ENCODE peak calls at places on chromosomes 2 and 18, in seven cellular contexts. S is BJ; U is CD8-positive, alpha-beta T cell; F is H1; V is body of pancreas; N is cardiac muscle cell; B is neural progenitor cell. A is an unnamed sample.
A peak's percentile ranks its signal among the peaks of the same experiment; 100 is the strongest.

GRCh38 chr18:22043837-22044236 is 125.6 kb upstream of the GATA6 start:
- DNase-seq in S (no peak), U (no peak), F (no peak), V (no peak), N (no peak), B (no peak), A (no peak)

GRCh38 chr2:75716406-75716805 is 5.7 kb upstream of the GCFC2 start:
- DNase-seq in S (no peak), U (no peak), F (no peak), V (no peak), N (peak; percentile 20), B (no peak), A (no peak)

GRCh38 chr18:2168022-2168421 is 403.3 kb downstream of the METTL4 start:
- DNase-seq in S (no peak), U (no peak), F (no peak), V (no peak), N (no peak), B (no peak), A (no peak)

GRCh38 chr2:68418419-68418818 is 48.7 kb downstream of the FBXO48 start:
- DNase-seq in S (no peak), U (no peak), F (no peak), V (no peak), N (no peak), B (no peak), A (no peak)

GRCh38 chr2:227238242-227239237 is 74.1 kb downstream of the COL4A3 start:
- DNase-seq in S (no peak), U (peak; percentile 31), F (peak; percentile 39), V (peak; percentile 82), N (peak; percentile 79), B (peak; percentile 77), A (no peak)

GRCh38 chr2:135820003-135820618 is 16.9 kb downstream of the LCT start:
- DNase-seq in S (no peak), U (peak; percentile 64), F (no peak), V (no peak), N (peak; percentile 21), B (no peak), A (no peak)

GRCh38 chr2:121947681-121948080 is 192.2 kb downstream of the TSN start:
- DNase-seq in S (no peak), U (no peak), F (no peak), V (no peak), N (no peak), B (no peak), A (no peak)

GRCh38 chr2:24893934-24894333 is 26.1 kb downstream of the ADCY3 start:
- DNase-seq in S (no peak), U (no peak), F (no peak), V (no peak), N (no peak), B (no peak), A (no peak)

GRCh38 chr2:27901219-27901618 is 10.7 kb downstream of the BABAM2 start:
- DNase-seq in S (no peak), U (no peak), F (no peak), V (no peak), N (no peak), B (no peak), A (no peak)

GRCh38 chr2:95307878-95308277 is 10.7 kb downstream of the KCNIP3 start:
- DNase-seq in S (no peak), U (no peak), F (no peak), V (no peak), N (no peak), B (no peak), A (no peak)

GRCh38 chr2:240024766-240025165 is 376 bp downstream of the NDUFA10 start:
- DNase-seq in S (no peak), U (no peak), F (no peak), V (peak; percentile 18), N (peak; percentile 5), B (peak; percentile 26), A (no peak)

GRCh38 chr18:70494524-70494923 is 205.7 kb downstream of the SOCS6 start:
- DNase-seq in S (no peak), U (no peak), F (no peak), V (no peak), N (no peak), B (no peak), A (no peak)

GRCh38 chr18:70491734-70492348 is 203.0 kb downstream of the SOCS6 start:
- DNase-seq in S (no peak), U (peak; percentile 24), F (no peak), V (peak; percentile 73), N (peak; percentile 57), B (peak; percentile 81), A (peak; percentile 10)

GRCh38 chr18:70493461-70493860 is 204.6 kb downstream of the SOCS6 start:
- DNase-seq in S (no peak), U (no peak), F (no peak), V (no peak), N (no peak), B (no peak), A (no peak)

GRCh38 chr18:70490008-70490933 is 201.4 kb downstream of the SOCS6 start:
- DNase-seq in S (no peak), U (peak; percentile 11), F (no peak), V (peak; percentile 44), N (peak; percentile 74), B (peak; percentile 79), A (peak; percentile 27)

DNA sequence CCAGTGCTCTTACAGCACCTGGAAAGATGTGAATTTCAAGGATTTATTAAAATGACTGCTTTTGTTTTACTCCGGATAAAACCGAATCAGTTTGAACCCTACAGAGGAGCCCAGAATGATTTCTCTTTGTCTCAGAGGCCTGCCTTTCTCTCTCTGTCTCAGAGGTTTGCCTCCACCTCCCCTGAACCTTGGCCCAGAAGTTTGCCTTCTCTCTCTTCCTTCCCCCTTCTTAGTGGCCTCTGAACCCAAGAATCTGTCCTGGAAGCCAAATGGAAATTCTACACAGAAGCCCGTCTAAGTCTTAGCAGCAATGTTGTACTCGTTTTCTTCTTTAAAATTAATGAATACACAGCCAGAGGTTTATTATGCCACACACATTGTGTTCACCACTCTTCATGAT is 200.7 kb downstream of the SOCS6 start:
- DNase-seq in S (no peak), U (no peak), F (no peak), V (no peak), N (no peak), B (no peak), A (no peak)
- H3K4me3 ChIP-seq in S (no peak overlapping the region), U (no peak overlapping the region), F (no peak overlapping the region), V (no peak overlapping the region), N (no peak overlapping the region), B (no peak overlapping the region), A (peak overlapping the region; percentile 33)

DNA sequence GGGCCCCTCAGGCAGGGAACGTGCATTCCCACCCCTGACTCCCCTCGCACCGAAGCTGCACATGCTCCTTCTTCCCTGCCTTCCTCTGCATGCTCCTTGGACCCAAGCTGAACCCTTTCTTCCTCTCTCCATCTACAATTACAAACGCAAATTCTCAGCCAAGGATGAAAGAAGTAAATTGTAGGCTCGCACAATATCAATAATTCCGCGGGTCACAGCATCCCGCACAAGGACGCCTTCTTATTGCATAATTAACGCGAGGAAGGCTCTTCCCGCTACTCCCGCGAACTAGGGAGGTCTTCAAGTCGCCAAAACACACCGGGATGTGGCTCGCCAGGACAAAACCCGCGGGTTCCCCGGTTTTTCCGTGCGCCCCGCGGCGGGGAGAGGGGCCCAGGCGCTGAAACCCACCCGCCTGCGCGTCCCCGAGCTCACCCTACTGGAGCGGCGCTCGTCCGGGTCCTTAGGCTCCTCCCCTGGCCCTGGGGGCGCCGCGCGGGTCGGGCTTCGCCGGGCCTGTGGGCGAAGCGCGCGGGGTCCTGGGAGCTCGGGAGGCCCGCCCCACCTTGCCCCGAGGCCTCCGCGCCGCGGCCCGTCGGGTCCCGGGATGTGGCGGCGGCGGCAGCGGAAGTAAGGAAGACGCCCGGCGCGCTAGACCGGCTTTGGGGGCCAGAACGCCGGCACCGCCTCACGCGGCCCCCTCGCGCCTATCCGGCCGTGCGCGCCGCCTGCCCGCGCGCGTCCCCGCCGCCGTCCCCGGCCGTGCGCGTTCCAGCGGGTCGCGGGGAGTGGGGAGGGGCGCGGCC is at the start of gene CHST10:
- DNase-seq in S (no peak), U (peak; percentile 20), F (no peak), V (peak; percentile 69), N (peak; percentile 67), B (peak; percentile 85), A (no peak)
- TF ChIP-seq CTCF in S (no peak), U (no peak), F (no peak), V (no peak), N (no peak), B (no peak), A (no peak)

DNA sequence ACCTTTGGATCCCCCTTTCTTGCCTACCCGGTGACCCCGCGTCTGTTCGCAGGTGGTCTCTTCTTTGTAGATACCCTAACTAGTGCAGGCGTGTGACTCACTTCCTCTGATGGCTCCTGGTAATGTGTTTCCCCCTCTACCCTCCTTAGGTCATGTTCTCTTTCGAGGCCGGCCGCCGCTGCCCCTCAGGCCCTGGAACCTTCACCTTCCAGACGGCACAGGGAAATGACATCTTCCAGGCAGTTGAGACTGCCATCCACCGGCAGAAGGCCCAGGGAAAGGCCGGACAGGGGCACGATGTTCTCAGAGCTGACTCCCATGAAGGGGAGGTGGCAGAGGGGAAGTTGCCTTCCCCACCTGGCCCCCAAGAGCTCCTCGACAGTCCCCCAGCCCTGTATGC is 1.6 kb downstream of the DOK1 start:
- DNase-seq in S (no peak), U (no peak), F (no peak), V (no peak), N (no peak), B (no peak), A (no peak)
- H3K4me3 ChIP-seq in S (no peak overlapping the region), U (no peak overlapping the region), F (no peak overlapping the region), V (no peak overlapping the region), N (no peak overlapping the region), B (no peak overlapping the region), A (no peak overlapping the region)

GRCh38 chr18:23268641-23269040 is 133.4 kb downstream of the CABLES1 start:
- DNase-seq in S (no peak), U (no peak), F (no peak), V (no peak), N (no peak), B (no peak), A (no peak)

GRCh38 chr18:23273443-23273966 is 138.2 kb downstream of the CABLES1 start:
- DNase-seq in S (no peak), U (no peak), F (no peak), V (no peak), N (no peak), B (no peak), A (no peak)

GRCh38 chr18:23272498-23273232 is 137.4 kb downstream of the CABLES1 start:
- DNase-seq in S (no peak), U (no peak), F (no peak), V (no peak), N (no peak), B (no peak), A (no peak)

GRCh38 chr18:23269931-23270330 is 134.6 kb downstream of the CABLES1 start:
- DNase-seq in S (no peak), U (no peak), F (no peak), V (no peak), N (no peak), B (no peak), A (no peak)

DNA sequence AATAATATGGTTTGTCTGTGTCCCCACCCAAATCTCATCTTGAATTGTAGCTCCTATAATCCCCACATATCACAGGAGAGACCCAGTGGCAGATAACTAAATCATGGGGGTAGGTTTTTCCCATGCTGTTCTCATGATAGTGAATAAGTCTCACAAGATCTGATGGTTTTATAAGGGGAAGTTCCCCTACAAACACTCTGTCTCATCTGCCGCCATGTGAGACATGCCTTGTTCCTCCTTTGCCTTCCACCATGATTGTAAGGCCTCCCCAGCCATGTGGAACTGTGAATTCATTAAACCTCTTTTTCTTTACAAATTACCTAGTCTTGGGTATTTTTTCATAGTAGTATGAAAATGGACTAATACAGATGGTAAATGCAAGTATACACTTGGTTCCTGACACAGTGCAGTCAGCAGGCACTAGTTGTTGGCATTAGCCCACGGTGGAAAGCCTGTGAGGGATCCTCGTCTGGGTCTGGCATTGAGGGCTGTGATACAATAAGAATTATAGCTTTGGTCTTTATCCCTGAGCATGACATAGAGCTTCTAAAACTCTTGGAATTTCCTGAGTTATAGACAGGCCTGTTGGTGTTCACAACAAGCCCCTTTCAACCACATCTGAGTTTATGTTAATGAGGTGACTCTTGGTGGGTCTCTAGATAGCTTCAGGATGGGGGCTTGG is 135.9 kb downstream of the CABLES1 start:
- DNase-seq in S (no peak), U (no peak), F (no peak), V (no peak), N (no peak), B (no peak), A (no peak)
- TF ChIP-seq CTCF in S (no peak), U (no peak), F (no peak), V (no peak), N (no peak), B (no peak), A (no peak)

A was measured in epithelial cell of proximal tubule.